ENCODE peak calls at places on chromosomes 3 and 15, in four cellular contexts. U is NT2/D1, E is GM12878, B is H1. M is an unnamed sample.

GRCh38 chr3:136994772-136995516 is 37.2 kb downstream of the IL20RB start:
- DNase-seq in U (no peak), E (no peak), B (no peak), M (no peak)

GRCh38 chr3:187684880-187685279 is 14.7 kb upstream of the SST start:
- DNase-seq in U (no peak), E (no peak), B (no peak), M (no peak)

GRCh38 chr3:178454714-178455113 is 81.5 kb upstream of the KCNMB2 start:
- DNase-seq in U (no peak), E (no peak), B (no peak), M (no peak)

GRCh38 chr3:170346481-170347125 is 10.9 kb upstream of the SKIL start:
- DNase-seq in U (no peak), E (no peak), B (no peak), M (no peak)

GRCh38 chr3:122961146-122961545 is 66.4 kb downstream of the SEMA5B start:
- DNase-seq in U (no peak), E (no peak), B (no peak), M (no peak)

GRCh38 chr15:48858401-48858800 is 19.5 kb upstream of the EID1 start:
- DNase-seq in U (no peak), E (no peak), B (no peak), M (no peak)

GRCh38 chr3:111519193-111519592 is 22.8 kb upstream of the CD96 start:
- DNase-seq in U (no peak), E (no peak), B (no peak), M (no peak)

GRCh38 chr3:113912551-113913246 is 35.1 kb upstream of the ZDHHC23 start:
- DNase-seq in U (peak), E (peak), B (no peak), M (peak)

GRCh38 chr3:142981108-142981507 is 17.6 kb upstream of the PAQR9 start:
- DNase-seq in U (no peak), E (no peak), B (no peak), M (no peak)

GRCh38 chr15:38524156-38524555 is 40.5 kb downstream of the RASGRP1 start:
- DNase-seq in U (no peak), E (no peak), B (no peak), M (no peak)

GRCh38 chr3:117666827-117667226 is 957.2 kb downstream of the TUSC7 start:
- DNase-seq in U (no peak), E (no peak), B (no peak), M (peak)

GRCh38 chr3:4825572-4826236 is 153.5 kb upstream of the BHLHE40 start:
- DNase-seq in U (no peak), E (no peak), B (no peak), M (no peak)

GRCh38 chr3:142976621-142977398 is 13.3 kb upstream of the PAQR9 start:
- DNase-seq in U (no peak), E (no peak), B (no peak), M (peak)

GRCh38 chr3:81339040-81339845 is 422.2 kb downstream of the GBE1 start:
- DNase-seq in U (no peak), E (no peak), B (no peak), M (peak)

GRCh38 chr3:157423337-157423736 is 13.3 kb upstream of the PTX3 start:
- DNase-seq in U (no peak), E (no peak), B (no peak), M (no peak)

GRCh38 chr15:34818531-34818930 is 23.2 kb upstream of the ACTC1 start:
- DNase-seq in U (no peak), E (no peak), B (no peak), M (no peak)

GRCh38 chr15:76034111-76034510 is 21.9 kb upstream of the NRG4 start:
- DNase-seq in U (no peak), E (no peak), B (no peak), M (no peak)

GRCh38 chr15:68279218-68279533 is 1.6 kb downstream of the FEM1B start:
- DNase-seq in U (no peak), E (no peak), B (no peak), M (no peak)

GRCh38 chr15:60397772-60398445 is at the start of gene ANXA2:
- DNase-seq in U (no peak), E (no peak), B (peak), M (peak)

GRCh38 chr3:113212155-113212844 is 943 bp downstream of the BOC start:
- DNase-seq in U (no peak), E (no peak), B (peak), M (no peak)

GRCh38 chr15:73617310-73617709 is 15.9 kb downstream of the NPTN start:
- DNase-seq in U (no peak), E (no peak), B (no peak), M (no peak)

GRCh38 chr3:194809382-194809781 is 123.7 kb downstream of the FAM43A start:
- DNase-seq in U (no peak), E (no peak), B (no peak), M (no peak)

GRCh38 chr15:81303241-81304225 is 20.4 kb downstream of the STARD5 start:
- DNase-seq in U (peak), E (no peak), B (peak), M (no peak)

GRCh38 chr15:97234841-97235240 is 725.7 kb upstream of the ARRDC4 start:
- DNase-seq in U (no peak), E (no peak), B (no peak), M (no peak)

GRCh38 chr3:40387001-40387894 is at the start of gene ENTPD3:
- DNase-seq in U (peak), E (no peak), B (peak), M (no peak)

GRCh38 chr3:155730843-155731242 is 14.0 kb downstream of the PLCH1 start:
- DNase-seq in U (no peak), E (no peak), B (no peak), M (no peak)

GRCh38 chr3:48634661-48635221 is 520 bp downstream of the SLC26A6 start:
- DNase-seq in U (peak), E (peak), B (peak), M (peak)

GRCh38 chr3:113377158-113377557 is 64.1 kb downstream of the CFAP44 start:
- DNase-seq in U (no peak), E (peak), B (no peak), M (no peak)

GRCh38 chr3:187960820-187961219 is 193.1 kb upstream of the LPP start:
- DNase-seq in U (no peak), E (no peak), B (no peak), M (no peak)

GRCh38 chr15:72888211-72888610 is 104.7 kb upstream of the ADPGK start:
- DNase-seq in U (no peak), E (no peak), B (no peak), M (no peak)

GRCh38 chr15:92159481-92159880 is 234.2 kb upstream of the ST8SIA2 start:
- DNase-seq in U (no peak), E (no peak), B (no peak), M (no peak)

GRCh38 chr3:151135548-151136337 is 50.3 kb downstream of the MED12L start:
- DNase-seq in U (no peak), E (no peak), B (no peak), M (no peak)

GRCh38 chr3:149247025-149247710 is 25.5 kb upstream of the CP start:
- DNase-seq in U (no peak), E (no peak), B (no peak), M (no peak)

GRCh38 chr15:99321477-99321876 is 70.2 kb downstream of the LRRC28 start:
- DNase-seq in U (no peak), E (no peak), B (no peak), M (no peak)

GRCh38 chr3:70249509-70250160 is 62.8 kb downstream of the MDFIC2 start:
- DNase-seq in U (no peak), E (no peak), B (no peak), M (no peak)

GRCh38 chr3:47542614-47543173 is 29.2 kb upstream of the ELP6 start:
- DNase-seq in U (no peak), E (no peak), B (no peak), M (peak)

GRCh38 chr3:169147246-169148008 is 516.1 kb downstream of the MECOM start:
- DNase-seq in U (peak), E (no peak), B (peak), M (peak)

GRCh38 chr3:152175576-152175883 is 93.2 kb upstream of the MBNL1 start:
- DNase-seq in U (no peak), E (no peak), B (no peak), M (no peak)

GRCh38 chr15:40464595-40465185 is 6.1 kb upstream of the CHST14 start:
- DNase-seq in U (no peak), E (no peak), B (no peak), M (no peak)

GRCh38 chr15:100570282-100570681 is 31.7 kb downstream of the LINS1 start:
- DNase-seq in U (no peak), E (no peak), B (no peak), M (no peak)

GRCh38 chr3:14565791-14566588 is 25.8 kb upstream of the GRIP2 start:
- DNase-seq in U (no peak), E (no peak), B (no peak), M (no peak)
- TF ChIP-seq SUZ12 in U (no peak), E (no peak), B (no peak), M (no peak)

DNA sequence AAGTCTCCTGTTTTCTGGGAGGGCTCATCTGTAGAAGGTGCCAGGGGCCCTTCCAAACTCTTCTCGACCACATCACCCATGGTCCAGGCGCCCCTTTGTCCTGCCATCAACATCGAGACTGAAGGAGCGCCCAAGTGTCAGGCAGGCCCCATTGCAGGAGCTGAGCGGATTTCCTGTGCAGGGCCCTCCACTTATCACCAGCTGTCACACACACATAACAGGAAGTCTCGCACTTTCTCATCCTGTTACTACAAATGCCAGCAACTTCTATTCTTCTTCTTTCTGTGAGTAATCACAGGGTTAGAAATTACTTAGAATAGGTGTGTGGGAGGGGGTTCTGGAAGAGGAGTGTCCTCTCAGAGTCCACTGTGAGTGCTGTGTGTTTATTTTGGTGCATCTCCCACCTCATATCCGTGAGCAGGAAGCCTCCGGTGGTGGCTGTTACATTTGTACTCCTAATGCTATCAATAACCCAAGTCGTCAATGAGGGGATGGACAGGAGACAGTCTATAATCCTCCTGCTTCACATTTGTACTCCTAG is at the start of gene KLHL6:
- DNase-seq in U (no peak), E (peak), B (no peak), M (no peak)
- TF ChIP-seq SUZ12 in U (no peak), E (no peak), B (no peak), M (no peak)

DNA sequence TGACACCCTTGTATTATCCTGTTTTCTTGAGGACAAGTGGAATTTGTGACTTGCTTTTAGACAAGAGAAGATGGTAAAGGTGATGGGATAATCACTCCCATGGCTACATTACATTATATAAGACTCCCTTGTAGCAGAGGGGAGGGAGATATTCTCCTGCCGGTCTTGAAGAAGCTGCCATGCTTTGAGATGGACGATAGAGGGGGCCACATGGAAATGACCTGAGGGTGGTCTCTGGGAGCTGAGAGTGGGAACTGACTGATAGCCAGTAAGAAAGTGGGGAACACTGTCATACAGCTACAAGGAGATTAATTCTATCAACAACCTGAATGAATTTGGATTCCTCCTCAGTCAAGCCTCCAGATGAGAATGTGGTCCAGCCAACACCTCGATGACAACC is 540.1 kb downstream of the NTRK3 start:
- DNase-seq in U (no peak), E (no peak), B (no peak), M (no peak)
- TF ChIP-seq SUZ12 in U (no peak), E (no peak), B (no peak), M (no peak)

GRCh38 chr15:64938192-64938591 is 26.5 kb downstream of the ANKDD1A start:
- DNase-seq in U (no peak), E (no peak), B (peak), M (no peak)
- TF ChIP-seq SUZ12 in U (no peak), E (no peak), B (no peak), M (no peak)

DNA sequence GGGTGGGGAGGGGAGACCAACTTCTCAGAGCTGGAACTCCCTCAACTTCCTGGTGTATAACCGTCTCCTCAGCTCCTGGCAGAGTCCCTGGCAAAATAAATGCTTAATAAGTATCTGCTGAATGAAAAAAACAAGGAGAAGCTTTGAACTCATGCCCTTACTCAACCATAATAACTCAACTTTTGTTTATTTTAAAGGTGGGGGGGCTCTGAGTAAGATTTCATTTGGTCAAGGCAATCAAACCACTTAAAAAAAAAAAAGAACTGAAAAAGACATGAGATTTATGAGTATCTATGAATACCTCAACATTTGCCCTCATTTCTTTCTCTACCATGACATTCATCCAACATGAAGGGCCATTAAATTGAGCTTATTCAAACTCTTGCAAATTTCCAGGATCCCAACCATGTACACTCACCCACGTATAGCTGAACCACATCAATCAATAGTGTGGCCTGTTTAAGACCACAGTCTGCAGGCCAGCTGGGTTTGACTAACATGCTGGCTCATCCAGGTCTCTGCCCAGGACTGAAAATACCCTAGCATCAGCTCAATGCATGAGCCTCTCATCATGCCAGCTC is 157.9 kb downstream of the FOXP1 start:
- DNase-seq in U (no peak), E (no peak), B (no peak), M (no peak)
- TF ChIP-seq SUZ12 in U (no peak), E (no peak), B (no peak), M (no peak)

GRCh38 chr15:67103432-67103831 is 38.0 kb downstream of the SMAD3 start:
- DNase-seq in U (no peak), E (no peak), B (no peak), M (no peak)
- TF ChIP-seq SUZ12 in U (no peak), E (no peak), B (no peak), M (no peak)